ENCODE peak calls at places on chromosomes 4 and X, in eight cellular contexts. E is RPMI8226; B is GM04503; T is AG09309; G is head of caudate nucleus; F is NCI-H460; X is stimulated activated CD8-positive, alpha-beta memory T cell treated with anti-CD3 and anti-CD28 coated beads, Interleukin-15, amount 100 ng/mL, for 24 hours; N is NCI-H510A treated with DMSO at 0.1 percent for 48 hours. V is an unnamed sample.

GRCh38 chrX:27336466-27337091 is 126.6 kb downstream of the PPP4R3C start:
- DNase-seq in E (peak), B (no peak), T (no peak), G (peak), F (peak), X (no peak), N (peak), V (no peak)

GRCh38 chrX:79330022-79330421 is 37.1 kb downstream of the ITM2A start:
- DNase-seq in E (no peak), B (no peak), T (no peak), G (no peak), F (no peak), X (no peak), N (no peak), V (no peak)

GRCh38 chr4:8016527-8016926 is 76.9 kb upstream of the AFAP1 start:
- DNase-seq in E (no peak), B (no peak), T (no peak), G (no peak), F (no peak), X (no peak), N (no peak), V (no peak)

GRCh38 chrX:84362184-84362838 is 139.9 kb downstream of the HDX start:
- DNase-seq in E (no peak), B (peak), T (no peak), G (no peak), F (no peak), X (no peak), N (no peak), V (no peak)

GRCh38 chrX:84144281-84144680 is 43.7 kb downstream of the RPS6KA6 start:
- DNase-seq in E (no peak), B (no peak), T (no peak), G (no peak), F (no peak), X (no peak), N (no peak), V (no peak)

GRCh38 chrX:153396320-153397195 is 4.6 kb downstream of the PNMA6E start:
- DNase-seq in E (no peak), B (no peak), T (no peak), G (no peak), F (no peak), X (no peak), N (no peak), V (no peak)

GRCh38 chr4:73064536-73064935 is 5.0 kb downstream of the COX18 start:
- DNase-seq in E (no peak), B (no peak), T (no peak), G (no peak), F (no peak), X (no peak), N (no peak), V (no peak)

GRCh38 chrX:7574325-7574724 is 268.6 kb upstream of the VCX start:
- DNase-seq in E (peak), B (no peak), T (no peak), G (no peak), F (no peak), X (no peak), N (no peak), V (no peak)

GRCh38 chr4:170008376-170008775 is 17.8 kb downstream of the MFAP3L start:
- DNase-seq in E (peak), B (no peak), T (no peak), G (no peak), F (no peak), X (no peak), N (peak), V (no peak)

GRCh38 chr4:71262161-71262560 is 76.7 kb upstream of the SLC4A4 start:
- DNase-seq in E (no peak), B (no peak), T (peak), G (no peak), F (no peak), X (no peak), N (no peak), V (no peak)

GRCh38 chrX:107565005-107565404 is 63.3 kb upstream of the PRPS1 start:
- DNase-seq in E (no peak), B (no peak), T (no peak), G (no peak), F (no peak), X (no peak), N (no peak), V (no peak)

GRCh38 chrX:148542481-148543255 is 42.3 kb downstream of the AFF2 start:
- DNase-seq in E (no peak), B (no peak), T (no peak), G (no peak), F (no peak), X (no peak), N (no peak), V (no peak)

GRCh38 chrX:102995316-102995715 is 58.2 kb downstream of the RAB40AL start:
- DNase-seq in E (no peak), B (no peak), T (no peak), G (no peak), F (no peak), X (no peak), N (no peak), V (no peak)

GRCh38 chrX:130091976-130092522 is 18.2 kb downstream of the ELF4 start:
- DNase-seq in E (peak), B (no peak), T (no peak), G (no peak), F (no peak), X (no peak), N (peak), V (no peak)

GRCh38 chr4:7992846-7993245 is 53.2 kb upstream of the AFAP1 start:
- DNase-seq in E (no peak), B (no peak), T (no peak), G (no peak), F (no peak), X (no peak), N (no peak), V (no peak)

GRCh38 chr4:88591787-88592599 is at the start of gene HERC3:
- DNase-seq in E (peak), B (peak), T (peak), G (peak), F (peak), X (peak), N (peak), V (peak)

GRCh38 chrX:153501530-153501929 is 6.8 kb downstream of the BGN start:
- DNase-seq in E (no peak), B (no peak), T (no peak), G (peak), F (no peak), X (no peak), N (no peak), V (no peak)

GRCh38 chr4:146029147-146029546 is 90.5 kb upstream of the ZNF827 start:
- DNase-seq in E (no peak), B (no peak), T (peak), G (no peak), F (no peak), X (no peak), N (no peak), V (no peak)

GRCh38 chr4:150583287-150584197 is 1.6 kb downstream of the MAB21L2 start:
- DNase-seq in E (no peak), B (no peak), T (no peak), G (peak), F (no peak), X (no peak), N (no peak), V (no peak)

GRCh38 chrX:149682031-149682430 is 29.8 kb upstream of the MAGEA11 start:
- DNase-seq in E (no peak), B (no peak), T (no peak), G (no peak), F (no peak), X (no peak), N (no peak), V (no peak)

GRCh38 chr4:74754218-74754617 is 40.1 kb downstream of the BTC start:
- DNase-seq in E (no peak), B (no peak), T (no peak), G (no peak), F (no peak), X (no peak), N (no peak), V (no peak)

GRCh38 chrX:110201799-110202198 is 116.1 kb downstream of the AMMECR1 start:
- DNase-seq in E (no peak), B (no peak), T (no peak), G (no peak), F (no peak), X (no peak), N (no peak), V (no peak)

GRCh38 chr4:96675916-96676315 is 836.0 kb downstream of the PDHA2 start:
- DNase-seq in E (no peak), B (no peak), T (no peak), G (no peak), F (no peak), X (no peak), N (no peak), V (no peak)

GRCh38 chr4:76897522-76898384 is at the start of gene SOWAHB:
- DNase-seq in E (no peak), B (no peak), T (no peak), G (no peak), F (no peak), X (no peak), N (peak), V (peak)

GRCh38 chr4:152850377-152850776 is 70.6 kb downstream of the ARFIP1 start:
- DNase-seq in E (peak), B (no peak), T (no peak), G (no peak), F (no peak), X (no peak), N (no peak), V (no peak)

GRCh38 chr4:3257691-3258482 is 8.9 kb downstream of the MSANTD1 start:
- DNase-seq in E (peak), B (no peak), T (peak), G (no peak), F (no peak), X (no peak), N (peak), V (no peak)

GRCh38 chr4:53196872-53197759 is 168.7 kb downstream of the SCFD2 start:
- DNase-seq in E (peak), B (peak), T (peak), G (no peak), F (peak), X (no peak), N (peak), V (no peak)

GRCh38 chrX:111394581-111394980 is 17.4 kb downstream of the DCX start:
- DNase-seq in E (no peak), B (no peak), T (no peak), G (no peak), F (no peak), X (no peak), N (no peak), V (no peak)

GRCh38 chr4:98935633-98936032 is 6.7 kb upstream of the EIF4E start:
- DNase-seq in E (no peak), B (no peak), T (no peak), G (no peak), F (no peak), X (no peak), N (no peak), V (no peak)

V was measured in D721Med.